ENCODE peak calls at places on chromosomes 12 and 14, in nine cellular contexts. A, I, J, P, O, B, M, R and E are unnamed samples.

GRCh38 chr12:25839470-25839869 is 119.0 kb upstream of the RASSF8 start:
- DNase-seq in A (no peak), I (peak; percentile 92), J (no peak), P (peak; percentile 33), O (no peak), B (no peak), M (no peak), R (no peak), E (no peak)

GRCh38 chr12:51185171-51185717 is 12.3 kb upstream of the TFCP2 start:
- DNase-seq in A (no peak), I (no peak), J (no peak), P (no peak), O (no peak), B (no peak), M (no peak), R (no peak), E (no peak)

GRCh38 chr14:23346693-23347405 is 5.8 kb downstream of the SLC22A17 start:
- DNase-seq in A (no peak), I (no peak), J (no peak), P (no peak), O (no peak), B (no peak), M (no peak), R (no peak), E (no peak)

GRCh38 chr12:72511906-72512305 is 239.7 kb downstream of the TRHDE start:
- DNase-seq in A (no peak), I (peak; percentile 5), J (no peak), P (peak; percentile 87), O (no peak), B (no peak), M (no peak), R (no peak), E (no peak)

GRCh38 chr14:55416866-55417265 is 5.2 kb upstream of the ATG14 start:
- DNase-seq in A (no peak), I (peak; percentile 33), J (no peak), P (no peak), O (no peak), B (no peak), M (no peak), R (no peak), E (no peak)

GRCh38 chr12:108131657-108132126 is 2.6 kb downstream of the WSCD2 start:
- DNase-seq in A (no peak), I (no peak), J (no peak), P (no peak), O (no peak), B (no peak), M (no peak), R (no peak), E (no peak)

GRCh38 chr14:100640481-100641273 is 53.5 kb upstream of the BEGAIN start:
- DNase-seq in A (no peak), I (no peak), J (no peak), P (no peak), O (no peak), B (peak; percentile 90), M (peak; percentile 60), R (no peak), E (peak; percentile 34)

GRCh38 chr14:64602826-64603225 is 53.1 kb downstream of the PPP1R36 start:
- DNase-seq in A (no peak), I (no peak), J (no peak), P (no peak), O (no peak), B (no peak), M (no peak), R (no peak), E (no peak)

GRCh38 chr14:69093551-69094421 is 59.1 kb downstream of the DCAF5 start:
- DNase-seq in A (peak; percentile 9), I (peak; percentile 37), J (peak; percentile 25), P (peak; percentile 69), O (no peak), B (no peak), M (no peak), R (no peak), E (no peak)

GRCh38 chr12:18400186-18400585 is 138.9 kb downstream of the PIK3C2G start:
- DNase-seq in A (no peak), I (peak; percentile 22), J (peak; percentile 16), P (peak; percentile 21), O (no peak), B (no peak), M (no peak), R (no peak), E (no peak)

GRCh38 chr12:106498056-106498455 is 84.7 kb upstream of the RFX4 start:
- DNase-seq in A (no peak), I (no peak), J (peak; percentile 9), P (peak; percentile 9), O (no peak), B (no peak), M (no peak), R (no peak), E (no peak)

GRCh38 chr12:62715086-62715786 is 219.7 kb downstream of the PPM1H start:
- DNase-seq in A (no peak), I (no peak), J (no peak), P (no peak), O (peak; percentile 28), B (no peak), M (no peak), R (no peak), E (no peak)

GRCh38 chr14:105889666-105890473 is 363.5 kb downstream of the TMEM121 start:
- DNase-seq in A (no peak), I (no peak), J (no peak), P (no peak), O (peak; percentile 8), B (peak; percentile 65), M (no peak), R (no peak), E (no peak)

GRCh38 chr12:96850676-96851075 is 56.4 kb upstream of the NEDD1 start:
- DNase-seq in A (no peak), I (no peak), J (no peak), P (no peak), O (no peak), B (no peak), M (no peak), R (no peak), E (no peak)

GRCh38 chr12:27498761-27499160 is 25.2 kb upstream of the PPFIBP1 start:
- DNase-seq in A (no peak), I (peak; percentile 51), J (no peak), P (no peak), O (no peak), B (no peak), M (no peak), R (no peak), E (no peak)

GRCh38 chr12:113435367-113435766 is 13.2 kb downstream of the SDSL start:
- DNase-seq in A (no peak), I (no peak), J (no peak), P (no peak), O (no peak), B (no peak), M (no peak), R (no peak), E (no peak)

GRCh38 chr14:99209409-99209808 is 62.6 kb downstream of the BCL11B start:
- DNase-seq in A (no peak), I (no peak), J (no peak), P (no peak), O (no peak), B (no peak), M (no peak), R (no peak), E (no peak)

GRCh38 chr12:115930336-115930735 is 347.2 kb downstream of the MED13L start:
- DNase-seq in A (no peak), I (no peak), J (no peak), P (no peak), O (no peak), B (no peak), M (no peak), R (no peak), E (no peak)